ENCODE peak calls at places on chromosomes 7 and 10, in six cellular contexts. G, V, B, D, Z and N are unnamed samples.
A peak's percentile ranks its signal among the peaks of the same experiment; 100 is the strongest.

GRCh38 chr10:124144536-124144935 is 51.1 kb upstream of the CHST15 start:
- DNase-seq in G (no peak), V (no peak), B (no peak), D (no peak), Z (no peak), N (no peak)

GRCh38 chr7:27213904-27214586 is 14.2 kb upstream of the HOXA13 start:
- DNase-seq in G (no peak), V (no peak), B (no peak), D (no peak), Z (no peak), N (no peak)

GRCh38 chr10:121077331-121077730 is 226.2 kb downstream of the WDR11 start:
- DNase-seq in G (no peak), V (no peak), B (no peak), D (peak; percentile 47), Z (no peak), N (no peak)

GRCh38 chr7:31764457-31764856 is 77.4 kb downstream of the PPP1R17 start:
- DNase-seq in G (no peak), V (no peak), B (no peak), D (no peak), Z (no peak), N (no peak)

GRCh38 chr7:119197872-119198527 is 973.5 kb downstream of the ANKRD7 start:
- DNase-seq in G (no peak), V (no peak), B (peak; percentile 58), D (peak; percentile 10), Z (no peak), N (peak; percentile 29)

GRCh38 chr10:987635-987905 is 664 bp upstream of the GTPBP4 start:
- DNase-seq in G (no peak), V (no peak), B (no peak), D (no peak), Z (no peak), N (no peak)

GRCh38 chr7:85796956-85797355 is 610.1 kb upstream of the SEMA3D start:
- DNase-seq in G (no peak), V (no peak), B (no peak), D (no peak), Z (no peak), N (no peak)

GRCh38 chr7:24979863-24980694 is at the start of gene OSBPL3:
- DNase-seq in G (peak; percentile 96), V (peak; percentile 93), B (peak; percentile 92), D (peak; percentile 98), Z (peak; percentile 91), N (peak; percentile 92)

GRCh38 chr7:112204072-112204775 is 2.0 kb downstream of the DOCK4 start:
- DNase-seq in G (no peak), V (no peak), B (no peak), D (no peak), Z (no peak), N (no peak)

GRCh38 chr10:132440791-132441565 is 44.0 kb downstream of the PWWP2B start:
- DNase-seq in G (no peak), V (no peak), B (no peak), D (no peak), Z (no peak), N (no peak)

GRCh38 chr7:81692146-81692905 is 77.5 kb downstream of the HGF start:
- DNase-seq in G (no peak), V (no peak), B (no peak), D (no peak), Z (peak; percentile 53), N (no peak)

GRCh38 chr7:74343281-74344127 is 54.3 kb downstream of the CLIP2 start:
- DNase-seq in G (no peak), V (no peak), B (no peak), D (peak; percentile 91), Z (no peak), N (peak; percentile 38)

GRCh38 chr10:86971146-86971991 is 3.1 kb downstream of the ADIRF start:
- DNase-seq in G (peak; percentile 90), V (peak; percentile 81), B (peak; percentile 74), D (peak; percentile 96), Z (peak; percentile 72), N (peak; percentile 88)

GRCh38 chr10:131725736-131726459 is 174.9 kb upstream of the PPP2R2D start:
- DNase-seq in G (no peak), V (no peak), B (no peak), D (no peak), Z (no peak), N (no peak)

GRCh38 chr10:132094581-132095234 is 29.0 kb downstream of the JAKMIP3 start:
- DNase-seq in G (no peak), V (no peak), B (no peak), D (no peak), Z (no peak), N (no peak)